ENCODE peak calls at places on chromosomes 6 and 20, in ten cellular contexts. One of them, this sample, is unnamed.

GRCh38 chr6:134797400-134798113 is 152.3 kb downstream of the ALDH8A1 start:
- DNase-seq in M059J: no peak
- DNase-seq in uterus: no peak
- DNase-seq in coronary artery: no peak
- DNase-seq in hepatic stellate cell: peak; percentile 16
- DNase-seq in Right ventricle myocardium inferior: no peak
- DNase-seq in stimulated activated naive CD4-positive, alpha-beta T cell treated with Interleukin-2 at 50 U/mL for 16 hours: no peak
- DNase-seq in iris pigment epithelial cell: no peak
- DNase-seq in G401: no peak
- DNase-seq in ACHN: no peak
- DNase-seq in this sample: no peak

GRCh38 chr20:63706852-63707557 is 771 bp downstream of the ARFRP1 start:
- DNase-seq in iris pigment epithelial cell: peak; percentile 64
- DNase-seq in G401: peak; percentile 27
- DNase-seq in coronary artery: peak; percentile 79
- DNase-seq in stimulated activated naive CD4-positive, alpha-beta T cell treated with Interleukin-2 at 50 U/mL for 16 hours: peak; percentile 63
- DNase-seq in Right ventricle myocardium inferior: peak; percentile 78
- DNase-seq in hepatic stellate cell: peak; percentile 79
- DNase-seq in ACHN: peak; percentile 41
- DNase-seq in uterus: peak; percentile 44
- DNase-seq in M059J: peak; percentile 59
- DNase-seq in this sample: peak; percentile 71

GRCh38 chr6:100512203-100512862 is 47.6 kb upstream of the SIM1 start:
- DNase-seq in Right ventricle myocardium inferior: no peak
- DNase-seq in uterus: no peak
- DNase-seq in hepatic stellate cell: no peak
- DNase-seq in ACHN: peak; percentile 6
- DNase-seq in coronary artery: no peak
- DNase-seq in iris pigment epithelial cell: peak; percentile 82
- DNase-seq in M059J: peak; percentile 81
- DNase-seq in G401: no peak
- DNase-seq in stimulated activated naive CD4-positive, alpha-beta T cell treated with Interleukin-2 at 50 U/mL for 16 hours: no peak
- DNase-seq in this sample: peak; percentile 88

GRCh38 chr6:151119823-151120524 is 119.8 kb upstream of the AKAP12 start:
- DNase-seq in hepatic stellate cell: no peak
- DNase-seq in G401: no peak
- DNase-seq in iris pigment epithelial cell: no peak
- DNase-seq in Right ventricle myocardium inferior: no peak
- DNase-seq in ACHN: no peak
- DNase-seq in coronary artery: no peak
- DNase-seq in M059J: no peak
- DNase-seq in stimulated activated naive CD4-positive, alpha-beta T cell treated with Interleukin-2 at 50 U/mL for 16 hours: no peak
- DNase-seq in uterus: no peak
- DNase-seq in this sample: no peak

GRCh38 chr6:13012977-13013680 is 296.6 kb downstream of the PHACTR1 start:
- DNase-seq in Right ventricle myocardium inferior: peak; percentile 75
- DNase-seq in M059J: peak; percentile 9
- DNase-seq in uterus: no peak
- DNase-seq in stimulated activated naive CD4-positive, alpha-beta T cell treated with Interleukin-2 at 50 U/mL for 16 hours: no peak
- DNase-seq in G401: no peak
- DNase-seq in hepatic stellate cell: no peak
- DNase-seq in coronary artery: no peak
- DNase-seq in ACHN: no peak
- DNase-seq in iris pigment epithelial cell: no peak
- DNase-seq in this sample: peak; percentile 35

GRCh38 chr6:152094992-152095592 is 287.6 kb downstream of the ESR1 start:
- DNase-seq in ACHN: peak; percentile 84
- DNase-seq in stimulated activated naive CD4-positive, alpha-beta T cell treated with Interleukin-2 at 50 U/mL for 16 hours: no peak
- DNase-seq in uterus: peak; percentile 82
- DNase-seq in G401: no peak
- DNase-seq in iris pigment epithelial cell: peak; percentile 100
- DNase-seq in coronary artery: peak; percentile 90
- DNase-seq in Right ventricle myocardium inferior: peak; percentile 70
- DNase-seq in M059J: peak; percentile 100
- DNase-seq in hepatic stellate cell: peak; percentile 83
- DNase-seq in this sample: peak; percentile 100

GRCh38 chr6:71444222-71444621 is 155.6 kb downstream of the OGFRL1 start:
- DNase-seq in coronary artery: no peak
- DNase-seq in uterus: no peak
- DNase-seq in ACHN: no peak
- DNase-seq in Right ventricle myocardium inferior: no peak
- DNase-seq in M059J: peak; percentile 67
- DNase-seq in hepatic stellate cell: no peak
- DNase-seq in iris pigment epithelial cell: peak; percentile 8
- DNase-seq in G401: peak; percentile 73
- DNase-seq in stimulated activated naive CD4-positive, alpha-beta T cell treated with Interleukin-2 at 50 U/mL for 16 hours: no peak
- DNase-seq in this sample: peak; percentile 22

GRCh38 chr20:48371211-48371610 is 456.6 kb downstream of the PREX1 start:
- DNase-seq in iris pigment epithelial cell: no peak
- DNase-seq in M059J: no peak
- DNase-seq in hepatic stellate cell: no peak
- DNase-seq in uterus: no peak
- DNase-seq in ACHN: no peak
- DNase-seq in G401: no peak
- DNase-seq in Right ventricle myocardium inferior: no peak
- DNase-seq in coronary artery: no peak
- DNase-seq in stimulated activated naive CD4-positive, alpha-beta T cell treated with Interleukin-2 at 50 U/mL for 16 hours: no peak
- DNase-seq in this sample: no peak

GRCh38 chr6:149480502-149481280 is 4.1 kb downstream of the ZC3H12D start:
- DNase-seq in hepatic stellate cell: no peak
- DNase-seq in uterus: no peak
- DNase-seq in stimulated activated naive CD4-positive, alpha-beta T cell treated with Interleukin-2 at 50 U/mL for 16 hours: peak; percentile 49
- DNase-seq in Right ventricle myocardium inferior: no peak
- DNase-seq in M059J: no peak
- DNase-seq in G401: no peak
- DNase-seq in ACHN: no peak
- DNase-seq in iris pigment epithelial cell: no peak
- DNase-seq in coronary artery: no peak
- DNase-seq in this sample: no peak

GRCh38 chr6:149473080-149474052 is 11.4 kb downstream of the ZC3H12D start:
- DNase-seq in iris pigment epithelial cell: peak; percentile 23
- DNase-seq in M059J: no peak
- DNase-seq in G401: no peak
- DNase-seq in ACHN: no peak
- DNase-seq in hepatic stellate cell: no peak
- DNase-seq in uterus: no peak
- DNase-seq in Right ventricle myocardium inferior: no peak
- DNase-seq in stimulated activated naive CD4-positive, alpha-beta T cell treated with Interleukin-2 at 50 U/mL for 16 hours: no peak
- DNase-seq in coronary artery: no peak
- DNase-seq in this sample: no peak

GRCh38 chr6:25652007-25652515 is at the start of gene SCGN:
- DNase-seq in Right ventricle myocardium inferior: peak; percentile 74
- DNase-seq in uterus: peak; percentile 25
- DNase-seq in iris pigment epithelial cell: peak; percentile 53
- DNase-seq in ACHN: peak; percentile 76
- DNase-seq in M059J: peak; percentile 56
- DNase-seq in coronary artery: no peak
- DNase-seq in hepatic stellate cell: peak; percentile 38
- DNase-seq in G401: peak; percentile 65
- DNase-seq in stimulated activated naive CD4-positive, alpha-beta T cell treated with Interleukin-2 at 50 U/mL for 16 hours: no peak
- DNase-seq in this sample: peak; percentile 27

GRCh38 chr20:17610566-17611289 is 40.9 kb downstream of the DSTN start:
- DNase-seq in ACHN: no peak
- DNase-seq in Right ventricle myocardium inferior: peak; percentile 66
- DNase-seq in stimulated activated naive CD4-positive, alpha-beta T cell treated with Interleukin-2 at 50 U/mL for 16 hours: peak; percentile 49
- DNase-seq in M059J: peak; percentile 34
- DNase-seq in uterus: no peak
- DNase-seq in G401: peak; percentile 35
- DNase-seq in hepatic stellate cell: peak; percentile 9
- DNase-seq in iris pigment epithelial cell: no peak
- DNase-seq in coronary artery: peak; percentile 75
- DNase-seq in this sample: no peak

GRCh38 chr6:53290547-53291510 is 57.9 kb downstream of the ELOVL5 start:
- DNase-seq in uterus: no peak
- DNase-seq in coronary artery: no peak
- DNase-seq in ACHN: no peak
- DNase-seq in stimulated activated naive CD4-positive, alpha-beta T cell treated with Interleukin-2 at 50 U/mL for 16 hours: no peak
- DNase-seq in M059J: no peak
- DNase-seq in G401: no peak
- DNase-seq in hepatic stellate cell: no peak
- DNase-seq in iris pigment epithelial cell: no peak
- DNase-seq in Right ventricle myocardium inferior: no peak
- DNase-seq in this sample: no peak

GRCh38 chr6:75676377-75676776 is 72.7 kb upstream of the MYO6 start:
- DNase-seq in Right ventricle myocardium inferior: no peak
- DNase-seq in coronary artery: no peak
- DNase-seq in ACHN: no peak
- DNase-seq in hepatic stellate cell: no peak
- DNase-seq in uterus: no peak
- DNase-seq in iris pigment epithelial cell: no peak
- DNase-seq in stimulated activated naive CD4-positive, alpha-beta T cell treated with Interleukin-2 at 50 U/mL for 16 hours: no peak
- DNase-seq in M059J: no peak
- DNase-seq in G401: no peak
- DNase-seq in this sample: no peak

GRCh38 chr6:47103931-47104330 is 61.8 kb upstream of the ADGRF1 start:
- DNase-seq in G401: no peak
- DNase-seq in coronary artery: no peak
- DNase-seq in hepatic stellate cell: no peak
- DNase-seq in uterus: no peak
- DNase-seq in Right ventricle myocardium inferior: no peak
- DNase-seq in iris pigment epithelial cell: peak; percentile 69
- DNase-seq in stimulated activated naive CD4-positive, alpha-beta T cell treated with Interleukin-2 at 50 U/mL for 16 hours: no peak
- DNase-seq in M059J: no peak
- DNase-seq in ACHN: no peak
- DNase-seq in this sample: peak; percentile 14

GRCh38 chr6:54096811-54097210 is 14.4 kb upstream of the MLIP start:
- DNase-seq in ACHN: no peak
- DNase-seq in M059J: no peak
- DNase-seq in iris pigment epithelial cell: no peak
- DNase-seq in G401: no peak
- DNase-seq in coronary artery: no peak
- DNase-seq in Right ventricle myocardium inferior: no peak
- DNase-seq in stimulated activated naive CD4-positive, alpha-beta T cell treated with Interleukin-2 at 50 U/mL for 16 hours: no peak
- DNase-seq in uterus: no peak
- DNase-seq in hepatic stellate cell: no peak
- DNase-seq in this sample: no peak

GRCh38 chr6:150142304-150142656 is 564 bp upstream of the PPP1R14C start:
- DNase-seq in M059J: peak; percentile 25
- DNase-seq in hepatic stellate cell: no peak
- DNase-seq in G401: peak; percentile 45
- DNase-seq in stimulated activated naive CD4-positive, alpha-beta T cell treated with Interleukin-2 at 50 U/mL for 16 hours: no peak
- DNase-seq in iris pigment epithelial cell: peak; percentile 21
- DNase-seq in coronary artery: no peak
- DNase-seq in uterus: no peak
- DNase-seq in Right ventricle myocardium inferior: no peak
- DNase-seq in ACHN: peak; percentile 60
- DNase-seq in this sample: no peak

GRCh38 chr6:144305985-144306384 is 20.9 kb downstream of the UTRN start:
- DNase-seq in uterus: no peak
- DNase-seq in Right ventricle myocardium inferior: no peak
- DNase-seq in M059J: peak; percentile 82
- DNase-seq in coronary artery: no peak
- DNase-seq in stimulated activated naive CD4-positive, alpha-beta T cell treated with Interleukin-2 at 50 U/mL for 16 hours: no peak
- DNase-seq in ACHN: no peak
- DNase-seq in iris pigment epithelial cell: peak; percentile 82
- DNase-seq in hepatic stellate cell: no peak
- DNase-seq in G401: no peak
- DNase-seq in this sample: peak; percentile 71

GRCh38 chr20:63957690-63958441 is 1.6 kb upstream of the UCKL1 start:
- DNase-seq in M059J: no peak
- DNase-seq in stimulated activated naive CD4-positive, alpha-beta T cell treated with Interleukin-2 at 50 U/mL for 16 hours: peak; percentile 27
- DNase-seq in G401: no peak
- DNase-seq in uterus: peak; percentile 57
- DNase-seq in coronary artery: no peak
- DNase-seq in Right ventricle myocardium inferior: no peak
- DNase-seq in ACHN: no peak
- DNase-seq in hepatic stellate cell: no peak
- DNase-seq in iris pigment epithelial cell: no peak
- DNase-seq in this sample: no peak

GRCh38 chr6:108118791-108119211 is 44.3 kb upstream of the OSTM1 start:
- DNase-seq in M059J: peak; percentile 34
- DNase-seq in stimulated activated naive CD4-positive, alpha-beta T cell treated with Interleukin-2 at 50 U/mL for 16 hours: no peak
- DNase-seq in ACHN: no peak
- DNase-seq in uterus: no peak
- DNase-seq in coronary artery: no peak
- DNase-seq in hepatic stellate cell: no peak
- DNase-seq in G401: no peak
- DNase-seq in Right ventricle myocardium inferior: no peak
- DNase-seq in iris pigment epithelial cell: no peak
- DNase-seq in this sample: peak; percentile 34

GRCh38 chr6:74519172-74519571 is 686.7 kb downstream of the COL12A1 start:
- DNase-seq in Right ventricle myocardium inferior: no peak
- DNase-seq in G401: no peak
- DNase-seq in hepatic stellate cell: peak; percentile 14
- DNase-seq in ACHN: no peak
- DNase-seq in uterus: no peak
- DNase-seq in stimulated activated naive CD4-positive, alpha-beta T cell treated with Interleukin-2 at 50 U/mL for 16 hours: no peak
- DNase-seq in iris pigment epithelial cell: peak; percentile 86
- DNase-seq in coronary artery: no peak
- DNase-seq in M059J: peak; percentile 55
- DNase-seq in this sample: peak; percentile 38

This sample was measured in ELR.